ENCODE peak calls at places on chromosomes 4 and X, in five cellular contexts. L, R, T, P and M are unnamed samples.
A peak's percentile ranks its signal among the peaks of the same experiment; 100 is the strongest.

GRCh38 chrX:65667503-65668355 is at the start of gene MSN:
- DNase-seq in T (peak; percentile 84), L (peak; percentile 57), P (peak; percentile 88), R (peak; percentile 76), M (no peak)

GRCh38 chr4:87911252-87911774 is 64.2 kb upstream of the SPP1 start:
- DNase-seq in R (no peak), T (no peak), P (no peak), L (no peak), M (no peak)

GRCh38 chr4:25632135-25632534 is 23.5 kb upstream of the SLC34A2 start:
- DNase-seq in T (no peak), L (no peak), R (peak; percentile 10), P (peak; percentile 42), M (no peak)

GRCh38 chr4:145731026-145731425 is 51.1 kb downstream of the C4orf51 start:
- DNase-seq in P (no peak), R (peak; percentile 60), T (no peak), L (no peak), M (no peak)

GRCh38 chr4:11606078-11606477 is 177.4 kb upstream of the HS3ST1 start:
- DNase-seq in R (no peak), P (no peak), L (no peak), T (no peak), M (no peak)

GRCh38 chr4:6876440-6876839 is 33.2 kb upstream of the TBC1D14 start:
- DNase-seq in L (no peak), P (no peak), R (no peak), T (no peak), M (no peak)

GRCh38 chr4:182931691-182932297 is 14.6 kb upstream of the DCTD start:
- DNase-seq in R (no peak), T (no peak), L (no peak), P (no peak), M (no peak)

GRCh38 chr4:88880001-88880400 is 177.0 kb downstream of the FAM13A start:
- DNase-seq in R (no peak), T (no peak), L (no peak), P (no peak), M (no peak)

GRCh38 chr4:188781655-188782054 is 642.4 kb downstream of the TRIML1 start:
- DNase-seq in L (peak; percentile 55), R (no peak), T (no peak), P (no peak), M (no peak)

GRCh38 chr4:182212211-182212761 is 30.9 kb upstream of the TENM3 start:
- DNase-seq in P (no peak), T (peak; percentile 19), L (no peak), R (no peak), M (no peak)

GRCh38 chr4:137070614-137071013 is 461.7 kb downstream of the PCDH18 start:
- DNase-seq in R (no peak), P (no peak), T (no peak), L (peak; percentile 49), M (no peak)

GRCh38 chr4:126004936-126005335 is 690.2 kb downstream of the FAT4 start:
- DNase-seq in R (no peak), P (no peak), T (no peak), L (no peak), M (no peak)

GRCh38 chr4:124806403-124806802 is 93.9 kb upstream of the ANKRD50 start:
- DNase-seq in L (no peak), R (no peak), T (no peak), P (no peak), M (no peak)

GRCh38 chr4:124804041-124804440 is 91.5 kb upstream of the ANKRD50 start:
- DNase-seq in T (no peak), P (no peak), R (no peak), L (no peak), M (no peak)

GRCh38 chr4:124804584-124804983 is 92.1 kb upstream of the ANKRD50 start:
- DNase-seq in R (no peak), T (no peak), L (no peak), P (no peak), M (no peak)

GRCh38 chr4:124810814-124811213 is 98.3 kb upstream of the ANKRD50 start:
- DNase-seq in P (no peak), L (no peak), T (no peak), R (no peak), M (no peak)

DNA sequence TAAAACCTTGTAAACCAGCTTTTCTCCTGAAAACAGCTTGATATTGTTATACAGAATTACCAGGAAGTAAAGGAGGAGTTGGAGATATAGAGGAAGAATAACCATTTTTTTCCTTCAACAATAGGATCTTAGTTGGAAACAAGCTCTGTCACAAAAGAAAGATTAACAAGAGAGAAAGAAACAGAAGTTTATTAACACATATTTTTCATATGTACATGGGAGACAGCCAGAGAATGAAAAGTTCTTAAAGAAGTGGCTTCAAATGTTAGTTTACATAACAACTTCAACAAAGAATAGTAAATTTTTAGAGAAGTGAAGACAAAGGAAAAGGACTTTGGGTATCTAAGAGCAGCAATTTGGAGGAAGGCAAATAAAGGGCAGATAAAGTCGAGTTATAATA is 94.9 kb upstream of the ANKRD50 start:
- DNase-seq in L (no peak), R (no peak), P (no peak), T (no peak), M (no peak)
- H3K27ac ChIP-seq in L (no peak overlapping the region), R (no peak overlapping the region), P (no peak overlapping the region), T (no peak overlapping the region), M (no peak overlapping the region)

GRCh38 chr4:14926368-14926767 is 75.9 kb upstream of the CPEB2 start:
- DNase-seq in T (no peak), L (no peak), P (no peak), R (no peak), M (no peak)

GRCh38 chr4:14925471-14925870 is 76.8 kb upstream of the CPEB2 start:
- DNase-seq in R (no peak), L (no peak), P (no peak), T (no peak), M (no peak)

GRCh38 chr4:14924080-14924916 is 78.0 kb upstream of the CPEB2 start:
- DNase-seq in T (no peak), P (no peak), R (no peak), L (no peak), M (no peak)

GRCh38 chr4:14928035-14928434 is 74.2 kb upstream of the CPEB2 start:
- DNase-seq in R (no peak), P (no peak), T (no peak), L (no peak), M (no peak)

GRCh38 chr4:14924945-14925344 is 77.3 kb upstream of the CPEB2 start:
- DNase-seq in R (no peak), P (no peak), T (no peak), L (no peak), M (no peak)
- H3K27ac ChIP-seq in R (no peak overlapping the region), P (no peak overlapping the region), T (no peak overlapping the region), L (no peak overlapping the region), M (no peak overlapping the region)

GRCh38 chr4:8157496-8157895 is 1.1 kb downstream of the ABLIM2 start:
- DNase-seq in L (peak; percentile 47), R (no peak), T (peak; percentile 63), P (peak; percentile 89), M (no peak)
- H3K27ac ChIP-seq in L (no peak overlapping the region), R (no peak overlapping the region), T (no peak overlapping the region), P (peak overlapping the region; percentile 26), M (no peak overlapping the region)

GRCh38 chr4:149166365-149166764 is 649.3 kb downstream of the IQCM start:
- DNase-seq in P (no peak), R (no peak), L (no peak), T (no peak), M (no peak)

GRCh38 chr4:149164282-149164681 is 651.4 kb downstream of the IQCM start:
- DNase-seq in L (peak; percentile 52), T (no peak), R (no peak), P (no peak), M (no peak)

GRCh38 chr4:149158852-149159251 is 656.8 kb downstream of the IQCM start:
- DNase-seq in R (no peak), P (no peak), L (no peak), T (no peak), M (no peak)

GRCh38 chr4:149161247-149161646 is 654.4 kb downstream of the IQCM start:
- DNase-seq in P (no peak), R (no peak), L (no peak), T (no peak), M (no peak)

DNA sequence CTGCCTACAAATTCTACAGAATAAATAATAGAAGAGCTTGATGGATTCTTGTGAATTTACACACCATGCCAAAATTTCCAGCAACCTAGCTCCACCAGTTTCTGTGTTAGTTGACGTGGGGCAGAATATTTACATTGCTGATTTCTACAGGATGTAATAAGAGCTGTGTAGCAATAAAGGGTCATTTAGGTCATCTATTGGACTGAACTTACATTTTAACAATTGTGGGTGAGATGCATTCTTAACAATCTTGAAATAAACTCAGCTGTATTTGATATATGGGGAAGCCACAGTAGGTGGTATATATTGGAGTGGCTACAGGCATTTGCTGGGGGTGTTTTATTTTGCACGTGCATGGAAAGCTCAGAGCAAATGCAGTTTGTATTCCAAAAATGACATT is 655.3 kb downstream of the IQCM start:
- DNase-seq in R (no peak), P (no peak), T (no peak), L (no peak), M (no peak)
- H3K27ac ChIP-seq in R (no peak overlapping the region), P (no peak overlapping the region), T (no peak overlapping the region), L (no peak overlapping the region), M (no peak overlapping the region)

GRCh38 chr4:106366026-106366425 is 2.6 kb downstream of the GIMD1 start:
- DNase-seq in T (no peak), R (no peak), L (no peak), P (no peak), M (no peak)
- H3K27ac ChIP-seq in T (no peak overlapping the region), R (no peak overlapping the region), L (no peak overlapping the region), P (no peak overlapping the region), M (no peak overlapping the region)